ENCODE peak calls at places on chromosomes 1 and 21, in seven cellular contexts. One of them, this sample, is unnamed. For H3K4me1, the result is how much of the 10 kb centered on the place peaks cover.

GRCh38 chr1:39089811-39090519 is 63.8 kb downstream of the NDUFS5 start:
- DNase-seq in K562: no peak
- DNase-seq in effector memory CD4-positive, alpha-beta T cell: no peak
- DNase-seq in small intestine: no peak
- DNase-seq in hepatocyte: no peak
- DNase-seq in stomach: no peak
- DNase-seq in body of pancreas: no peak
- DNase-seq in this sample: no peak

GRCh38 chr1:87176514-87176913 is 152.2 kb upstream of the LMO4 start:
- DNase-seq in K562: no peak
- DNase-seq in effector memory CD4-positive, alpha-beta T cell: no peak
- DNase-seq in small intestine: no peak
- DNase-seq in hepatocyte: no peak
- DNase-seq in stomach: no peak
- DNase-seq in body of pancreas: no peak
- DNase-seq in this sample: no peak

GRCh38 chr1:180343931-180344406 is 113.9 kb downstream of the LHX4 start:
- DNase-seq in K562: no peak
- DNase-seq in effector memory CD4-positive, alpha-beta T cell: no peak
- DNase-seq in small intestine: peak
- DNase-seq in hepatocyte: peak
- DNase-seq in stomach: peak
- DNase-seq in body of pancreas: peak
- DNase-seq in this sample: no peak

GRCh38 chr1:184838374-184838995 is 83.8 kb upstream of the EDEM3 start:
- DNase-seq in K562: no peak
- DNase-seq in effector memory CD4-positive, alpha-beta T cell: peak
- DNase-seq in small intestine: peak
- DNase-seq in hepatocyte: peak
- DNase-seq in stomach: peak
- DNase-seq in body of pancreas: peak
- DNase-seq in this sample: no peak

GRCh38 chr1:174841747-174842146 is 158.0 kb upstream of the CACYBP start:
- DNase-seq in K562: no peak
- DNase-seq in effector memory CD4-positive, alpha-beta T cell: no peak
- DNase-seq in small intestine: no peak
- DNase-seq in hepatocyte: no peak
- DNase-seq in stomach: no peak
- DNase-seq in body of pancreas: no peak
- DNase-seq in this sample: no peak

GRCh38 chr1:79575424-79575823 is 568.9 kb upstream of the ADGRL4 start:
- DNase-seq in K562: no peak
- DNase-seq in effector memory CD4-positive, alpha-beta T cell: no peak
- DNase-seq in small intestine: no peak
- DNase-seq in hepatocyte: no peak
- DNase-seq in stomach: no peak
- DNase-seq in body of pancreas: no peak
- DNase-seq in this sample: no peak

GRCh38 chr1:67274623-67275325 is 32.9 kb upstream of the IL12RB2 start:
- DNase-seq in K562: no peak
- DNase-seq in effector memory CD4-positive, alpha-beta T cell: no peak
- DNase-seq in small intestine: no peak
- DNase-seq in hepatocyte: no peak
- DNase-seq in stomach: no peak
- DNase-seq in body of pancreas: no peak
- DNase-seq in this sample: no peak

GRCh38 chr1:151953409-151954094 is 40.1 kb downstream of the S100A10 start:
- DNase-seq in K562: no peak
- DNase-seq in effector memory CD4-positive, alpha-beta T cell: no peak
- DNase-seq in small intestine: no peak
- DNase-seq in hepatocyte: peak
- DNase-seq in stomach: no peak
- DNase-seq in body of pancreas: no peak
- DNase-seq in this sample: no peak

GRCh38 chr1:112317556-112317955 is 78.5 kb upstream of the CTTNBP2NL start:
- DNase-seq in K562: no peak
- DNase-seq in effector memory CD4-positive, alpha-beta T cell: no peak
- DNase-seq in small intestine: no peak
- DNase-seq in hepatocyte: peak
- DNase-seq in stomach: no peak
- DNase-seq in body of pancreas: no peak
- DNase-seq in this sample: no peak

GRCh38 chr21:43675871-43676270 is 16.5 kb downstream of the RRP1B start:
- DNase-seq in K562: no peak
- DNase-seq in effector memory CD4-positive, alpha-beta T cell: no peak
- DNase-seq in small intestine: no peak
- DNase-seq in hepatocyte: no peak
- DNase-seq in stomach: no peak
- DNase-seq in body of pancreas: no peak
- DNase-seq in this sample: no peak

GRCh38 chr21:41960386-41960785 is 6.6 kb upstream of the C2CD2 start:
- DNase-seq in K562: no peak
- DNase-seq in effector memory CD4-positive, alpha-beta T cell: no peak
- DNase-seq in small intestine: no peak
- DNase-seq in hepatocyte: no peak
- DNase-seq in stomach: no peak
- DNase-seq in body of pancreas: no peak
- DNase-seq in this sample: no peak

GRCh38 chr1:8351693-8352470 is 34.0 kb downstream of the SLC45A1 start:
- DNase-seq in K562: peak
- DNase-seq in effector memory CD4-positive, alpha-beta T cell: no peak
- DNase-seq in small intestine: peak
- DNase-seq in hepatocyte: peak
- DNase-seq in stomach: no peak
- DNase-seq in body of pancreas: no peak
- DNase-seq in this sample: peak

GRCh38 chr1:54804471-54805132 is 3.5 kb upstream of the TTC22 start:
- DNase-seq in K562: no peak
- DNase-seq in effector memory CD4-positive, alpha-beta T cell: no peak
- DNase-seq in small intestine: peak
- DNase-seq in hepatocyte: no peak
- DNase-seq in stomach: no peak
- DNase-seq in body of pancreas: no peak
- DNase-seq in this sample: peak

GRCh38 chr21:17386498-17386897 is 126.3 kb upstream of the CXADR start:
- DNase-seq in K562: no peak
- DNase-seq in effector memory CD4-positive, alpha-beta T cell: no peak
- DNase-seq in small intestine: no peak
- DNase-seq in hepatocyte: no peak
- DNase-seq in stomach: no peak
- DNase-seq in body of pancreas: no peak
- DNase-seq in this sample: no peak

GRCh38 chr1:75539230-75540116 is 71.4 kb downstream of the SLC44A5 start:
- DNase-seq in K562: no peak
- DNase-seq in effector memory CD4-positive, alpha-beta T cell: no peak
- DNase-seq in small intestine: peak
- DNase-seq in hepatocyte: peak
- DNase-seq in stomach: no peak
- DNase-seq in body of pancreas: no peak
- DNase-seq in this sample: no peak

GRCh38 chr1:115312752-115313151 is 25.3 kb downstream of the NGF start:
- DNase-seq in K562: no peak
- DNase-seq in effector memory CD4-positive, alpha-beta T cell: no peak
- DNase-seq in small intestine: no peak
- DNase-seq in hepatocyte: no peak
- DNase-seq in stomach: no peak
- DNase-seq in body of pancreas: no peak
- DNase-seq in this sample: no peak

GRCh38 chr1:68202239-68202832 is 30.0 kb downstream of the WLS start:
- DNase-seq in K562: no peak
- DNase-seq in effector memory CD4-positive, alpha-beta T cell: no peak
- DNase-seq in small intestine: no peak
- DNase-seq in hepatocyte: no peak
- DNase-seq in stomach: no peak
- DNase-seq in body of pancreas: no peak
- DNase-seq in this sample: no peak

GRCh38 chr1:9084883-9085282 is 15.4 kb upstream of the SLC2A5 start:
- DNase-seq in K562: no peak
- DNase-seq in effector memory CD4-positive, alpha-beta T cell: no peak
- DNase-seq in small intestine: no peak
- DNase-seq in hepatocyte: no peak
- DNase-seq in stomach: no peak
- DNase-seq in body of pancreas: no peak
- DNase-seq in this sample: no peak

GRCh38 chr1:64934115-64934880 is 32.1 kb downstream of the JAK1 start:
- DNase-seq in K562: no peak
- DNase-seq in effector memory CD4-positive, alpha-beta T cell: no peak
- DNase-seq in small intestine: no peak
- DNase-seq in hepatocyte: peak
- DNase-seq in stomach: no peak
- DNase-seq in body of pancreas: no peak
- DNase-seq in this sample: peak
- H3K4me3 ChIP-seq in K562: no peak
- H3K4me3 ChIP-seq in effector memory CD4-positive, alpha-beta T cell: no peak
- H3K4me3 ChIP-seq in small intestine: no peak
- H3K4me3 ChIP-seq in hepatocyte: no peak
- H3K4me3 ChIP-seq in stomach: no peak
- H3K4me3 ChIP-seq in body of pancreas: no peak
- H3K4me3 ChIP-seq in this sample: no peak

DNA sequence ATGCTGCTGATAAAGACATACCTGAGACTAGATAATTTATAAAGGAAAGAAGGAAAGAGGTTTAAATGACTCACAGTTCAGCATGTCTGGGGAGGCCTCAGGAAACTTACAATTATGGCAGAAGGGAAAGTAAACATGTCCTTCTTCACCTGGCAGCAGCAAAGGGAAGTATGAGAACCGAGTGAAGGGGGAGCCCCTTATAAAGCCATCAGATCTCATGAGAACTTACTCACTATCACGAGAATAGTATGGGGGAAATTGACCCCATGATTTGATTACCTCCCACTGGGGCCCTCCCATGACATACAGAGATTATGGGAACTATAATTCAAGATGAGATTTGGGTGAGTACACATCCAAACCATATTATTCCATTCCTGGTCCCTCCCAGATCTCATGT is 154.4 kb downstream of the FASLG start:
- DNase-seq in K562: no peak
- DNase-seq in effector memory CD4-positive, alpha-beta T cell: no peak
- DNase-seq in small intestine: no peak
- DNase-seq in hepatocyte: no peak
- DNase-seq in stomach: no peak
- DNase-seq in body of pancreas: no peak
- DNase-seq in this sample: no peak
- H3K4me1 ChIP-seq in K562: under half
- H3K4me1 ChIP-seq in effector memory CD4-positive, alpha-beta T cell: under half
- H3K4me1 ChIP-seq in small intestine: under half
- H3K4me1 ChIP-seq in hepatocyte: under half
- H3K4me1 ChIP-seq in stomach: under half
- H3K4me1 ChIP-seq in body of pancreas: under half
- H3K4me1 ChIP-seq in this sample: under half

GRCh38 chr21:29017639-29018237 is 1.4 kb downstream of the RWDD2B start:
- DNase-seq in K562: no peak
- DNase-seq in effector memory CD4-positive, alpha-beta T cell: no peak
- DNase-seq in small intestine: peak
- DNase-seq in hepatocyte: no peak
- DNase-seq in stomach: no peak
- DNase-seq in body of pancreas: no peak
- DNase-seq in this sample: no peak
- H3K27ac ChIP-seq in K562: peak
- H3K27ac ChIP-seq in effector memory CD4-positive, alpha-beta T cell: no peak
- H3K27ac ChIP-seq in small intestine: peak
- H3K27ac ChIP-seq in hepatocyte: no peak
- H3K27ac ChIP-seq in stomach: no peak
- H3K27ac ChIP-seq in body of pancreas: no peak
- H3K27ac ChIP-seq in this sample: no peak

DNA sequence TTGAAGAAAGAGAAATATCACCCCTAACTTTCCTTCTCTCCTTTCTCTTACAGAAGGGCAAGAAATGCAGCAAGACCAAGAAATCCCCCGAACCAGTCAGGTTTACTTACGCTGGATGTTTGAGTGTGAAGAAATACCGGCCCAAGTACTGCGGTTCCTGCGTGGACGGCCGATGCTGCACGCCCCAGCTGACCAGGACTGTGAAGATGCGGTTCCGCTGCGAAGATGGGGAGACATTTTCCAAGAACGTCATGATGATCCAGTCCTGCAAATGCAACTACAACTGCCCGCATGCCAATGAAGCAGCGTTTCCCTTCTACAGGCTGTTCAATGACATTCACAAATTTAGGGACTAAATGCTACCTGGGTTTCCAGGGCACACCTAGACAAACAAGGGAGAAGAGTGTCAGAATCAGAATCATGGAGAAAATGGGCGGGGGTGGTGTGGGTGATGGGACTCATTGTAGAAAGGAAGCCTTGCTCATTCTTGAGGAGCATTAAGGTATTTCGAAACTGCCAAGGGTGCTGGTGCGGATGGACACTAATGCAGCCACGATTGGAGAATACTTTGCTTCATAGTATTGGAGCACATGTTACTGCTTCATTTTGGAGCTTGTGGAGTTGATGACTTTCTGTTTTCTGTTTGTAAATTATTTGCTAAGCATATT is 2.3 kb downstream of the CCN1 start:
- DNase-seq in K562: no peak
- DNase-seq in effector memory CD4-positive, alpha-beta T cell: no peak
- DNase-seq in small intestine: no peak
- DNase-seq in hepatocyte: no peak
- DNase-seq in stomach: no peak
- DNase-seq in body of pancreas: no peak
- DNase-seq in this sample: no peak
- H3K4me3 ChIP-seq in K562: no peak
- H3K4me3 ChIP-seq in effector memory CD4-positive, alpha-beta T cell: no peak
- H3K4me3 ChIP-seq in small intestine: no peak
- H3K4me3 ChIP-seq in hepatocyte: no peak
- H3K4me3 ChIP-seq in stomach: peak
- H3K4me3 ChIP-seq in body of pancreas: no peak
- H3K4me3 ChIP-seq in this sample: no peak

GRCh38 chr1:214446772-214447556 is 104.4 kb downstream of the PTPN14 start:
- DNase-seq in K562: no peak
- DNase-seq in effector memory CD4-positive, alpha-beta T cell: no peak
- DNase-seq in small intestine: peak
- DNase-seq in hepatocyte: peak
- DNase-seq in stomach: peak
- DNase-seq in body of pancreas: peak
- DNase-seq in this sample: no peak

GRCh38 chr1:214447557-214447871 is 103.9 kb downstream of the PTPN14 start:
- DNase-seq in K562: no peak
- DNase-seq in effector memory CD4-positive, alpha-beta T cell: no peak
- DNase-seq in small intestine: no peak
- DNase-seq in hepatocyte: no peak
- DNase-seq in stomach: no peak
- DNase-seq in body of pancreas: no peak
- DNase-seq in this sample: no peak

GRCh38 chr1:214445846-214446614 is 105.4 kb downstream of the PTPN14 start:
- DNase-seq in K562: no peak
- DNase-seq in effector memory CD4-positive, alpha-beta T cell: no peak
- DNase-seq in small intestine: no peak
- DNase-seq in hepatocyte: peak
- DNase-seq in stomach: no peak
- DNase-seq in body of pancreas: no peak
- DNase-seq in this sample: no peak

GRCh38 chr1:214449371-214449770 is 102.0 kb downstream of the PTPN14 start:
- DNase-seq in K562: no peak
- DNase-seq in effector memory CD4-positive, alpha-beta T cell: no peak
- DNase-seq in small intestine: no peak
- DNase-seq in hepatocyte: no peak
- DNase-seq in stomach: no peak
- DNase-seq in body of pancreas: no peak
- DNase-seq in this sample: no peak

DNA sequence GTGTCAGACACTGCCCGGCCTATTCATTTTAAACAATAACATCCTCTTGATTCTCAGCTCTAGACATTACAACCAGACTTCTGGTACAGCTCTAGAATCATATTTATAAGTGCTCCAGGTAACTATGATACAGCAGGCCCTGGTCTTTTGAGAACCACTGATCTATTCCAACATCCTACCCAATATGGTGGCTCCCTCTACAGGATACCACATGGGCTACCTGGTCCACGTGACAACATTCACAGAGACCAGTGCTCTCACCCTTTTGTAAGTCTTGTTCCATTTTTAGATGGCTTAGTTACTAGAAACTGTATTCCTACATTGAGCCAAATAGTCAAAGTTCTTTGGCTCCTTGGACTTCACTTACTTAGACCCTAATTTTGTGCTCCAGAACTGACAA is 102.9 kb downstream of the PTPN14 start:
- DNase-seq in K562: no peak
- DNase-seq in effector memory CD4-positive, alpha-beta T cell: no peak
- DNase-seq in small intestine: no peak
- DNase-seq in hepatocyte: no peak
- DNase-seq in stomach: no peak
- DNase-seq in body of pancreas: no peak
- DNase-seq in this sample: no peak
- H3K4me1 ChIP-seq in K562: under half
- H3K4me1 ChIP-seq in effector memory CD4-positive, alpha-beta T cell: under half
- H3K4me1 ChIP-seq in small intestine: under half
- H3K4me1 ChIP-seq in hepatocyte: under half
- H3K4me1 ChIP-seq in stomach: under half
- H3K4me1 ChIP-seq in body of pancreas: under half
- H3K4me1 ChIP-seq in this sample: under half